ENCODE peak calls at places on chromosomes 3 and 15, in ten cellular contexts. X is tibial nerve, W is IMR-90, Z is breast epithelium, Q is body of pancreas, E is Peyer's patch, L is gastrocnemius medialis, C is heart left ventricle, J is transverse colon, H is sigmoid colon. A is an unnamed sample.

GRCh38 chr3:184441202-184441900 is 61.5 kb downstream of the CHRD start:
- DNase-seq in H (no peak), E (no peak), W (no peak), C (no peak), X (no peak), J (no peak), Z (no peak), Q (no peak), L (no peak), A (no peak)

GRCh38 chr3:73605388-73605787 is 19.4 kb downstream of the PDZRN3 start:
- DNase-seq in H (no peak), C (no peak), W (peak), Q (no peak), X (no peak), J (no peak), L (no peak), E (no peak), Z (no peak), A (no peak)

GRCh38 chr3:71160800-71161546 is 422.6 kb downstream of the FOXP1 start:
- DNase-seq in H (no peak), Z (no peak), X (no peak), J (no peak), W (peak), L (no peak), Q (no peak), E (no peak), C (no peak), A (no peak)

GRCh38 chr15:57442371-57442770 is 66.1 kb downstream of the CGNL1 start:
- DNase-seq in Q (no peak), X (no peak), H (no peak), L (no peak), E (no peak), W (no peak), J (no peak), C (no peak), Z (no peak), A (no peak)

GRCh38 chr15:61184431-61184830 is 44.7 kb downstream of the RORA start:
- DNase-seq in Q (no peak), J (no peak), E (no peak), H (no peak), L (no peak), X (no peak), C (no peak), Z (no peak), W (no peak), A (no peak)

GRCh38 chr15:99399612-99400011 is 148.3 kb downstream of the LRRC28 start:
- DNase-seq in J (no peak), Z (no peak), L (no peak), W (no peak), C (no peak), Q (no peak), H (no peak), X (no peak), E (no peak), A (no peak)

GRCh38 chr3:196531418-196531817 is 16.3 kb upstream of the SMCO1 start:
- DNase-seq in H (no peak), E (no peak), C (no peak), X (no peak), W (no peak), Q (no peak), Z (no peak), L (no peak), J (no peak), A (no peak)

GRCh38 chr3:52323526-52324295 is 7.6 kb downstream of the DNAH1 start:
- DNase-seq in W (no peak), Q (no peak), J (no peak), Z (no peak), L (no peak), E (no peak), H (no peak), C (peak), X (no peak), A (no peak)

GRCh38 chr3:190032924-190033323 is 87.8 kb downstream of the P3H2 start:
- DNase-seq in Z (no peak), L (no peak), X (no peak), H (no peak), W (no peak), J (no peak), Q (no peak), C (no peak), E (no peak), A (no peak)

GRCh38 chr3:16536996-16537395 is 23.5 kb upstream of the RFTN1 start:
- DNase-seq in C (no peak), X (no peak), J (no peak), L (no peak), Q (no peak), H (no peak), E (no peak), W (no peak), Z (no peak), A (no peak)

GRCh38 chr3:37243811-37244748 is 69.7 kb upstream of the LRRFIP2 start:
- DNase-seq in W (peak), J (peak), X (peak), H (peak), C (peak), Z (peak), E (peak), L (peak), Q (peak), A (peak)

GRCh38 chr3:120460862-120461261 is 10.1 kb upstream of the FSTL1 start:
- DNase-seq in Q (no peak), E (no peak), C (no peak), H (no peak), L (no peak), J (no peak), W (no peak), Z (no peak), X (no peak), A (no peak)

GRCh38 chr3:67819447-67819846 is 165.0 kb upstream of the SUCLG2 start:
- DNase-seq in E (no peak), H (no peak), Q (no peak), X (no peak), J (no peak), L (no peak), Z (no peak), C (no peak), W (no peak), A (no peak)

GRCh38 chr3:66376568-66376967 is 124.3 kb downstream of the LRIG1 start:
- DNase-seq in Q (peak), W (peak), Z (no peak), L (no peak), H (no peak), J (peak), E (no peak), X (no peak), C (no peak), A (peak)

GRCh38 chr3:65350786-65351476 is 663.1 kb upstream of the ADAMTS9 start:
- DNase-seq in Z (no peak), E (no peak), C (no peak), L (no peak), X (no peak), J (peak), H (no peak), Q (no peak), W (no peak), A (no peak)

GRCh38 chr15:88218557-88219214 is 37.9 kb downstream of the NTRK3 start:
- DNase-seq in Q (no peak), J (no peak), X (no peak), E (no peak), L (no peak), H (no peak), W (no peak), Z (no peak), C (no peak), A (no peak)

GRCh38 chr15:83285979-83286553 is 1.6 kb upstream of the BNC1 start:
- DNase-seq in H (no peak), E (no peak), J (no peak), Z (no peak), Q (no peak), W (peak), L (no peak), X (no peak), C (no peak), A (peak)

GRCh38 chr3:105883798-105884377 is 15.1 kb upstream of the CBLB start:
- DNase-seq in L (no peak), H (no peak), Q (no peak), Z (no peak), E (no peak), X (no peak), W (no peak), J (no peak), C (no peak), A (no peak)

GRCh38 chr3:12994607-12995388 is 78.4 kb downstream of the IQSEC1 start:
- DNase-seq in C (peak), H (peak), Z (peak), X (peak), J (peak), E (peak), Q (peak), W (peak), L (peak), A (peak)

GRCh38 chr3:49841126-49841525 is 15.2 kb downstream of the TRAIP start:
- DNase-seq in L (no peak), Z (no peak), Q (no peak), X (no peak), J (no peak), E (no peak), W (no peak), C (no peak), H (no peak), A (no peak)

GRCh38 chr3:69082805-69083204 is 1.9 kb upstream of the ARL6IP5 start:
- DNase-seq in L (peak), W (peak), Q (no peak), C (peak), X (no peak), H (no peak), E (peak), J (peak), Z (no peak), A (no peak)

GRCh38 chr3:79672075-79672474 is 95.7 kb downstream of the ROBO1 start:
- DNase-seq in E (no peak), W (no peak), Z (no peak), X (no peak), C (no peak), H (no peak), J (no peak), L (no peak), Q (no peak), A (no peak)

GRCh38 chr15:69725957-69726356 is 273.3 kb downstream of the RPLP1 start:
- DNase-seq in H (no peak), X (no peak), L (peak), E (peak), C (no peak), Q (no peak), W (no peak), J (no peak), Z (no peak), A (no peak)

GRCh38 chr3:10777627-10778026 is 38.4 kb upstream of the SLC6A11 start:
- DNase-seq in H (no peak), W (no peak), C (no peak), Q (no peak), Z (no peak), E (no peak), L (no peak), X (no peak), J (no peak), A (no peak)

GRCh38 chr3:29683306-29683993 is 402.6 kb downstream of the RBMS3 start:
- DNase-seq in J (no peak), Q (no peak), Z (no peak), C (no peak), W (peak), L (no peak), H (no peak), E (no peak), X (no peak), A (no peak)

GRCh38 chr15:64478863-64479262 is 18.5 kb downstream of the ZNF609 start:
- DNase-seq in W (peak), L (no peak), C (no peak), J (no peak), Q (no peak), Z (no peak), E (no peak), X (no peak), H (no peak), A (no peak)

GRCh38 chr15:89551502-89551901 is 23.8 kb upstream of the TICRR start:
- DNase-seq in Q (no peak), C (no peak), H (no peak), J (no peak), W (no peak), Z (no peak), X (no peak), E (no peak), L (no peak), A (no peak)

GRCh38 chr3:1848935-1849334 is 249.7 kb upstream of the CNTN4 start:
- DNase-seq in E (no peak), W (no peak), C (no peak), Z (no peak), L (no peak), J (no peak), X (no peak), Q (no peak), H (no peak), A (no peak)

GRCh38 chr3:36891651-36892268 is 53.1 kb downstream of the TRANK1 start:
- DNase-seq in Q (no peak), L (peak), Z (no peak), W (no peak), X (no peak), E (peak), H (no peak), C (peak), J (no peak), A (no peak)

GRCh38 chr3:44402548-44402947 is 64.0 kb downstream of the TCAIM start:
- DNase-seq in L (no peak), C (no peak), E (no peak), H (no peak), J (no peak), Z (no peak), W (no peak), Q (no peak), X (no peak), A (no peak)

GRCh38 chr3:14658978-14659377 is 7.4 kb downstream of the CCDC174 start:
- DNase-seq in Q (no peak), X (no peak), E (no peak), W (no peak), Z (no peak), C (no peak), L (no peak), H (no peak), J (no peak), A (no peak)

GRCh38 chr3:171953300-171954022 is 85.9 kb upstream of the FNDC3B start:
- DNase-seq in E (no peak), Z (no peak), L (no peak), J (no peak), X (no peak), C (no peak), H (no peak), W (no peak), Q (no peak), A (no peak)

GRCh38 chr3:63193647-63194046 is 84.5 kb upstream of the SYNPR start:
- DNase-seq in Q (no peak), Z (no peak), J (no peak), L (no peak), C (no peak), H (no peak), X (no peak), W (no peak), E (no peak), A (no peak)

GRCh38 chr3:41907330-41908073 is 54.4 kb downstream of the ULK4 start:
- DNase-seq in W (peak), L (no peak), Z (no peak), J (no peak), C (no peak), H (no peak), E (no peak), X (no peak), Q (no peak), A (peak)

GRCh38 chr3:191141728-191142127 is 57.3 kb upstream of the OSTN start:
- DNase-seq in Q (no peak), E (no peak), X (no peak), Z (no peak), C (no peak), J (no peak), L (no peak), W (peak), H (no peak), A (peak)

GRCh38 chr3:111033470-111034108 is 38.0 kb upstream of the NECTIN3 start:
- DNase-seq in Z (no peak), C (no peak), X (no peak), H (no peak), W (peak), Q (no peak), E (no peak), L (no peak), J (no peak), A (no peak)

GRCh38 chr3:137766069-137766960 is 2.2 kb downstream of the SOX14 start:
- DNase-seq in W (no peak), X (no peak), Q (no peak), E (no peak), L (no peak), H (no peak), C (no peak), Z (no peak), J (no peak), A (no peak)

GRCh38 chr15:31464216-31465082 is 137.8 kb downstream of the KLF13 start:
- DNase-seq in L (no peak), E (peak), X (no peak), J (no peak), H (no peak), C (no peak), W (no peak), Q (no peak), Z (no peak), A (no peak)

GRCh38 chr15:41922353-41922752 is 28.5 kb upstream of the SPTBN5 start:
- DNase-seq in Q (no peak), C (no peak), W (no peak), H (no peak), Z (no peak), E (no peak), X (no peak), L (no peak), J (no peak), A (no peak)

GRCh38 chr15:41923424-41923999 is 29.7 kb upstream of the SPTBN5 start:
- DNase-seq in Q (no peak), E (no peak), H (no peak), Z (no peak), W (no peak), C (no peak), J (no peak), X (no peak), L (no peak), A (no peak)

GRCh38 chr15:41919954-41920538 is 26.2 kb upstream of the SPTBN5 start:
- DNase-seq in Z (no peak), Q (peak), J (no peak), W (peak), H (no peak), C (no peak), X (peak), E (no peak), L (no peak), A (no peak)

GRCh38 chr15:41919201-41919820 is 25.5 kb upstream of the SPTBN5 start:
- DNase-seq in Z (no peak), H (no peak), L (no peak), X (no peak), Q (peak), C (peak), W (no peak), J (no peak), E (no peak), A (no peak)

GRCh38 chr15:41921167-41921566 is 27.3 kb upstream of the SPTBN5 start:
- DNase-seq in L (no peak), H (no peak), C (no peak), W (peak), E (no peak), Q (no peak), J (no peak), Z (peak), X (no peak), A (no peak)
- TF ChIP-seq POLR2A in L (no peak), H (no peak), C (no peak), W (no peak), E (no peak), Q (no peak), J (no peak), Z (no peak), X (no peak), A (no peak)

DNA sequence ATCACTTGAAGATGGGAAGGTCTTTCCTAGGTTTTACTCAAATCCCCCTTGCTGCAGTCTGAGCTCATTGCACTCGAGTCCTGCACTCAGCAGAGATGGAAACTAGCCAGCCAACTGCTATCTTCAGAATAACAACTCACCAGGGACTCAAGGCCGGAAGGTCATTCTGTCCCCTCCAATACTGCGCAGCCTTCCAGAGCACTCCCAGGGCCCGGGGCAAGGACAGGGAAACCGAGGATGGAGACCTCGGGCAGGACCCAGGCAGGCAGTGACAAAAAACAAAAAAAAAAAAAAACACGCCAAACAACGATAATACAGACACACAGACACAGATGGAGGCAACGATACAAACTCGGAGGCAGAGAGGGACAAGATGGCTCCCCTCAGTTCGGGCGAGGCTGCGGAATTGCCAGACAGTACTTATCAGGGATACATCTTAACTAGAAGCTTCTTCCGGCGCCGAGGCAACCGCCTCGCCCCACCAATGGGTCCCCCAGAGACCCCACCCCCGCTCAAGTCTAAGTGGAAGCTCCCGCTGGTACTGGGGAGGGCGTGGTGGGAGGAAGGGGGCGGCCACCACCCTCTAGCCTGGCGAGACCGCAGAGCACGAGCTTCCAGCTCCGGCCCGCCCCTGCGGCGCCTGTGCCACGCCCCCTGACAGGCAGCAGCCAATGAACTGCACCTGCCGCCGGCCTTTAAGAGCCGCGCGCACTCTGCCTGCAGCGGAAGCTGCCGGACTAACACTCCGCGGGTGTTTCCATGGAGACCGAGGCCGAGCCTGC is 7.0 kb upstream of the MAP1A start:
- DNase-seq in J (peak), X (peak), C (peak), W (peak), E (peak), Z (peak), L (peak), H (peak), Q (peak), A (peak)
- TF ChIP-seq POLR2A in J (peak), X (peak), C (peak), W (peak), E (no peak), Z (no peak), L (peak), H (peak), Q (no peak), A (peak)

GRCh38 chr3:125126323-125126722 is 70.5 kb upstream of the HEG1 start:
- DNase-seq in C (no peak), E (no peak), L (no peak), J (no peak), X (no peak), Z (no peak), H (peak), W (no peak), Q (no peak), A (no peak)

GRCh38 chr3:125125822-125126245 is 70.0 kb upstream of the HEG1 start:
- DNase-seq in X (no peak), H (no peak), C (no peak), Z (no peak), Q (peak), J (no peak), E (no peak), L (no peak), W (peak), A (peak)

GRCh38 chr3:125121246-125122010 is 65.6 kb upstream of the HEG1 start:
- DNase-seq in Z (no peak), L (no peak), E (no peak), Q (no peak), J (no peak), C (no peak), X (no peak), H (no peak), W (no peak), A (no peak)

GRCh38 chr3:125123455-125123854 is 67.7 kb upstream of the HEG1 start:
- DNase-seq in Z (no peak), H (no peak), Q (no peak), E (no peak), J (no peak), C (no peak), X (no peak), L (no peak), W (no peak), A (no peak)

DNA sequence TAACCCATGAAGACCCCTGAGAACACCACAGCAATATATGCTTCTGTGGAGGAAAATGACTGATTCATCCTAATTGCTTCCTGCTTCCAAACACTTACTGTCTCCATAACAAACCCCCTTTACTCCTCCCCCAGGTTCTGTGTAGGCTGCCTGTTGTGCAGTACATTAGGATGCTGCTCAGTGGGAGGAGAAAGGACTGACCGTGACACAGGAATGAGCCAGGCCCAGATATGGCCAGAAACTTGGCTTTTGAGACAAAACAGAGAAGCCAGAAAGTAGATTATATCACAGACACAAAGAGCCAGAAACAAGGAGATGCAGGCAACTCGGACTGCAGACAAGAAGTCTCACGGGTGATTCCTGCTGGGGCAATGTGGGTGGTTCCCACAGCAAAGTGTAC is 68.1 kb upstream of the HEG1 start:
- DNase-seq in W (peak), J (no peak), X (no peak), H (no peak), Z (no peak), Q (no peak), L (no peak), E (no peak), C (no peak), A (no peak)
- TF ChIP-seq POLR2A in W (no peak), J (no peak), X (no peak), H (no peak), Z (no peak), Q (no peak), L (no peak), E (no peak), C (no peak), A (no peak)

DNA sequence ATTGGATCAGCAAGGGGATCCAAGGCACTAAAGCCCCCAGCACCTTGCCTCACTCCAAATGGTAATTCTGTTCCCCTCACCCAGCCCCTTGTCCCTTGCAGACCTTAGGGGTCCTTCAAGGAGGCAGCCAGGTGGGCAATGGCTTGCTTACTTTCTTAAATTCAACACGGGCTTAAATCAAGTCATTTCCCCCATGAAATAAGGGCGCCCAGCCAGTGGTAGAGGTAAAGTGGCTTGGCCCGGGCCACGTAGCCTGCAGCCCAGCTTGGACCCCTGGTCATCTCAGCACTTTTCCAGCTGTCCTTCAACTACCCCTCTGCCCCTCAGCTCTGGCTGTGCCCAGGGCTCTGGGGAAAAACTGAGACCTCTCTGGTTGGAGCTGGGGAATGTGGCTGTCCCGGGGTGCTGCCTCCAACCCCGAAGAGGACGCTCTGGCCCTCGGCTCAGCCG is 1.2 kb downstream of the PSTPIP1 start:
- DNase-seq in W (no peak), J (no peak), L (no peak), E (no peak), C (no peak), Z (no peak), H (peak), Q (no peak), X (no peak), A (no peak)
- TF ChIP-seq POLR2A in W (no peak), J (no peak), L (no peak), E (no peak), C (no peak), Z (no peak), H (no peak), Q (no peak), X (no peak), A (no peak)

A was measured in H54.